ENCODE peak calls at places on chromosomes 11 and 22, in nine cellular contexts. K, Q, E, I, V, O, D, S and B are unnamed samples.

GRCh38 chr22:37431366-37431765 is 4.1 kb upstream of the ELFN2 start:
- DNase-seq in K (peak), Q (peak), E (no peak), I (no peak), V (no peak), O (no peak), D (no peak), S (no peak), B (no peak)

GRCh38 chr11:84249344-84250135 is 963.4 kb upstream of the CCDC90B start:
- DNase-seq in K (no peak), Q (no peak), E (no peak), I (no peak), V (no peak), O (no peak), D (no peak), S (no peak), B (no peak)

GRCh38 chr11:18731949-18732821 is 6.2 kb upstream of the IGSF22 start:
- DNase-seq in K (peak), Q (peak), E (peak), I (peak), V (peak), O (peak), D (peak), S (peak), B (peak)

GRCh38 chr22:41923595-41924276 is 2.9 kb downstream of the TNFRSF13C start:
- DNase-seq in K (no peak), Q (no peak), E (no peak), I (no peak), V (no peak), O (no peak), D (no peak), S (no peak), B (no peak)

GRCh38 chr22:42310301-42310981 is 40.0 kb upstream of the TCF20 start:
- DNase-seq in K (no peak), Q (no peak), E (no peak), I (no peak), V (no peak), O (no peak), D (no peak), S (no peak), B (no peak)

GRCh38 chr11:28739489-28740280 is 631.5 kb downstream of the METTL15 start:
- DNase-seq in K (no peak), Q (peak), E (no peak), I (no peak), V (no peak), O (no peak), D (no peak), S (no peak), B (no peak)

GRCh38 chr11:132093861-132094260 is 723.4 kb downstream of the NTM start:
- DNase-seq in K (no peak), Q (no peak), E (no peak), I (no peak), V (no peak), O (no peak), D (no peak), S (no peak), B (no peak)

GRCh38 chr11:18312012-18312411 is 9.9 kb downstream of the HPS5 start:
- DNase-seq in K (no peak), Q (no peak), E (no peak), I (no peak), V (no peak), O (no peak), D (no peak), S (no peak), B (no peak)

GRCh38 chr22:38415046-38415445 is 40.0 kb downstream of the KCNJ4 start:
- DNase-seq in K (no peak), Q (no peak), E (no peak), I (no peak), V (no peak), O (no peak), D (no peak), S (no peak), B (no peak)

GRCh38 chr22:42439821-42440674 is 7.8 kb upstream of the NFAM1 start:
- DNase-seq in K (no peak), Q (peak), E (no peak), I (peak), V (no peak), O (no peak), D (peak), S (no peak), B (no peak)

GRCh38 chr11:73478737-73479347 is 102.6 kb downstream of the RELT start:
- DNase-seq in K (peak), Q (peak), E (peak), I (no peak), V (no peak), O (no peak), D (no peak), S (peak), B (no peak)

GRCh38 chr11:69232821-69233760 is 60.9 kb upstream of the MYEOV start:
- DNase-seq in K (no peak), Q (no peak), E (no peak), I (peak), V (no peak), O (no peak), D (no peak), S (no peak), B (no peak)

GRCh38 chr11:57903441-57904123 is 120.1 kb upstream of the OR9Q1 start:
- DNase-seq in K (peak), Q (no peak), E (no peak), I (peak), V (peak), O (peak), D (no peak), S (peak), B (peak)

GRCh38 chr11:91178366-91178765 is 955.5 kb upstream of the CHORDC1 start:
- DNase-seq in K (no peak), Q (no peak), E (no peak), I (no peak), V (no peak), O (no peak), D (no peak), S (no peak), B (no peak)

GRCh38 chr11:65498977-65499712 is at the start of gene MALAT1:
- DNase-seq in K (peak), Q (peak), E (peak), I (peak), V (peak), O (peak), D (peak), S (peak), B (peak)

GRCh38 chr11:65497141-65498041 is 1.5 kb upstream of the MALAT1 start:
- DNase-seq in K (peak), Q (peak), E (peak), I (peak), V (peak), O (peak), D (peak), S (peak), B (peak)

GRCh38 chr11:65498727-65498976 is 193 bp upstream of the MALAT1 start:
- DNase-seq in K (no peak), Q (no peak), E (no peak), I (no peak), V (no peak), O (no peak), D (no peak), S (no peak), B (no peak)

GRCh38 chr11:65498042-65498726 is 661 bp upstream of the MALAT1 start:
- DNase-seq in K (no peak), Q (no peak), E (peak), I (peak), V (peak), O (no peak), D (peak), S (no peak), B (no peak)

GRCh38 chr11:65496304-65497140 is 2.3 kb upstream of the MALAT1 start:
- DNase-seq in K (no peak), Q (peak), E (no peak), I (no peak), V (no peak), O (no peak), D (no peak), S (no peak), B (no peak)
- TF ChIP-seq POLR2AphosphoS5 in K (no peak), Q (no peak), E (no peak), I (no peak), V (no peak), O (no peak), D (no peak), S (no peak), B (no peak)

DNA sequence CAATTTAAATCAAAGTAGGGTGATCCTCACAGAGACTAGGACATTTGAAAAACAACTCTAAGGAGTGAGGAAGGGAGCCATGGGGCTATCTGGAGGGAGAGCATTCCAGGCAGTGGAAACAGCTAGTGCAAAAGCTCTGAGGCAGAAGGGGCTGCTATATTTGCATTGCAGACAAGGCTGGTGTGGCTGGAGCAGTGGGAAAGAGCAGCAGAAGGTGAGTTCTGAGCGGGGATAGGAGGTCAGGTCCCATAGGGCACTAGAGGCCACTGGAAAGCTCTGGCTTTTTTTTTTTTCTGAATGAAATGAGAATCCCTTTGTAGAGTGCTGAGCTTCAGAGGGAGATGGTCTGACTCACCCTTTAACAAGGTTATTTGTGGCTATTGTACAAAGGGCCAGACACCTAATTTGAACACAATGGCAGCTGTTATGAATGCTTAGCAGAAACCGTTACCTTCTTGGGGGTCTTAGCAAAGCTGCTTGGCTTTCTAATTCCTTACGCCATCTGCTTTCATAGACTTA is 291.6 kb downstream of the BUD13 start:
- DNase-seq in K (no peak), Q (no peak), E (no peak), I (no peak), V (no peak), O (no peak), D (no peak), S (no peak), B (no peak)
- TF ChIP-seq CTCF in K (no peak), Q (no peak), E (no peak), I (no peak), V (no peak), O (no peak), D (no peak), S (no peak), B (no peak)

GRCh38 chr11:34358666-34359547 is 1.1 kb upstream of the ABTB2 start:
- DNase-seq in K (peak), Q (peak), E (peak), I (peak), V (peak), O (peak), D (peak), S (peak), B (peak)
- TF ChIP-seq POLR2AphosphoS5 in K (peak), Q (no peak), E (no peak), I (no peak), V (no peak), O (peak), D (no peak), S (no peak), B (peak)

DNA sequence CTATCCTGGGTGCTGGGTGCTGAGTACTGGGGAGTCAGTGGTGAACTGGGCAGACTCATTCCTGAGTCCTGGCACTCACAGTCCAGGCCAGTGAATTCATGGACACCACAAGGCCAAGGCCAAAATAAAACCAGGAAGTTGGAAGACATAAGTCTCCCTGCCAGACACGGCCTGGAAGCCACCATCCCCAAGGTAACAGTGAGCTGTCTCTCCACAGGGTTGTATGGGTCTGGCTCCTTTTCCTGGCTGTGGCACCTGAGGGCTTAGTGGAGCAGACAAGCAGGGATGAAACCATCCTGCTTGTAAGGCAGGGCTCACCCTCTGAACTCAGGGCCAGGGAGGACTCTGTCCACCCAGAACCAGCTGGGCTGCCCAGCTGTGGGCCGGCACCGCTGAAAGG is 54.7 kb upstream of the ALX4 start:
- DNase-seq in K (no peak), Q (no peak), E (no peak), I (no peak), V (no peak), O (no peak), D (no peak), S (no peak), B (no peak)
- TF ChIP-seq CTCF in K (no peak), Q (no peak), E (no peak), I (no peak), V (no peak), O (no peak), D (no peak), S (no peak), B (no peak)

GRCh38 chr22:36334838-36335603 is 52.7 kb downstream of the MYH9 start:
- DNase-seq in K (no peak), Q (no peak), E (no peak), I (no peak), V (no peak), O (peak), D (peak), S (peak), B (peak)
- TF ChIP-seq POLR2AphosphoS5 in K (no peak), Q (no peak), E (no peak), I (peak), V (no peak), O (no peak), D (peak), S (no peak), B (no peak)

DNA sequence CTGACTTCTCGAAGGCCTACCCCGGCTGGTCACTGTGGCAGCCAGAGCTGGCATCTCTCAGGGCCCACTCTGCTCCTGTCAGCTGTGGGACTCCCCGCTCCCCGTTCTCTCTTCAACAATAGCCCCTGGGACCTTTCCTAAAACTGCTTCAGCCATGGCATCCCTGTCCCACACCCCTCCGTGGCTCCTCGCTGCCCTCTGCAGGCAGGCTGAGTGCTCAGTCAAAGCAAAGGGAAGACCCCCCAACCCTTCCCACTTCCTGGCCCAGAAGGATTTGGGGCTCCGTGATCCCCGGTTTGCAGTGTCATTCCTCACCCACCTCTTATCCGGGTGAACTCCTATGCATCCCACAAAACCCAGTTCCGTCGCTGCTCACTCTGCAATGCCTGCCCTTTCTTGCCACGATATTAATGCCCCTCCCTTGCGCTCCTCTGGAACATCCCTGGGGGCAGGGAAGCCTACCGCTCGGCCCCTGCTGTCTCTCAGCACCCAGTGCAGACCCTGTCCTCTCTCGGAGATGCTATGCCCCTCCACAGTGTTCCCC is 1.6 kb upstream of the TH start:
- DNase-seq in K (no peak), Q (no peak), E (peak), I (no peak), V (no peak), O (no peak), D (no peak), S (no peak), B (no peak)
- TF ChIP-seq CTCF in K (peak), Q (no peak), E (peak), I (no peak), V (no peak), O (no peak), D (no peak), S (peak), B (no peak)

DNA sequence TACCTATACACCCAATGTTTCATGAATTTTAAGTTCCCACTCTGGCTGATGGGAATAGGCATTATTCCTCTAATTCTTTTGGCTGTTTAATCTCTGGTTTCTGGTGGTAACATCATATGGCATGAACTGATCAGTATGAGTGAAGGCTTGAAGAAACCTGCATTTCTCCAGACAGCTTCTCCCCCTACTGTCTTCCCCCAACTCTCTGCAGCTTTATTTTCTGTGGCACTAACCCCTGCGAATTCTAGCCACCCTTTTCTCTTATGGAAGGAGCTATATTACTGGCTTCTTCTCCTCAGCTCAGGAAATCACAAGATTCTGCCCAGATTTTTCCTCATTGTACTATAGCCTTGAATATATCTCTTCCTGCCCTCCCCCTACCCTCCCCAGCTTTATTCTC is 57.1 kb downstream of the CASP12 start:
- DNase-seq in K (no peak), Q (peak), E (peak), I (no peak), V (no peak), O (no peak), D (no peak), S (no peak), B (no peak)
- TF ChIP-seq POLR2AphosphoS5 in K (no peak), Q (no peak), E (no peak), I (no peak), V (no peak), O (no peak), D (no peak), S (no peak), B (no peak)

DNA sequence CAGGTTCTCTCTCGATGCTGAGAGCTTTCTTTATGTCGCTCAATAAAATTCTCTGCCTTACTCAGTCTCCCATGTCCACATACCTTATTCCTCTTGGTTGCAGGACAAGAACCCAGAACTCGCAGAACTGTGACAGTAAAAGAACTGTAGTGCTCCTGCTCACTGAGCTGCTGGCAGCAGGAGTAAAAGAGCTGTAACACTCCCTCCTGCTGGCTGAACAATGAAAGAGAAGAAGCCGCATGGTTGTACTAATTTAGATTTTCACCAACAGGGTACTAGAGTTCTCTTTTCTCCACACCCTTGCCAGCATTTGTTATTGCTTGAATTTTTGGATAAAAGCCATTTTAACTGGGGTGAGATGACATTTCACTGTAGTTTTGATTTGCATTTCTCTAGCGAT is 433.2 kb downstream of the GUCY1A2 start:
- DNase-seq in K (no peak), Q (no peak), E (peak), I (no peak), V (no peak), O (no peak), D (no peak), S (no peak), B (no peak)
- TF ChIP-seq CTCF in K (peak), Q (peak), E (peak), I (peak), V (no peak), O (no peak), D (no peak), S (no peak), B (no peak)